ENCODE peak calls at places on chromosome 4, in six cellular contexts. V is stimulated activated CD4-positive, alpha-beta T cell treated with anti-CD3 and anti-CD28 coated beads, Interleukin-1b, Interleukin-23, amount 100 ng/mL, for 1 hour; O is Caki2; Y is left lung; T is HCT116; Z is NCI-H345. B is an unnamed sample.

GRCh38 chr4:167100120-167100519 is 134.2 kb downstream of the SPOCK3 start:
- DNase-seq in V (no peak), O (peak; percentile 37), Y (no peak), T (no peak), Z (peak; percentile 36), B (no peak)

GRCh38 chr4:180197471-180197870 is 2045.7 kb upstream of the TENM3 start:
- DNase-seq in V (no peak), O (no peak), Y (no peak), T (no peak), Z (no peak), B (no peak)

GRCh38 chr4:22500831-22501714 is 14.8 kb downstream of the ADGRA3 start:
- DNase-seq in V (no peak), O (peak; percentile 69), Y (no peak), T (peak; percentile 66), Z (no peak), B (no peak)

GRCh38 chr4:151169223-151169622 is 69.8 kb downstream of the RPS3A start:
- DNase-seq in V (no peak), O (no peak), Y (peak; percentile 64), T (no peak), Z (peak; percentile 23), B (peak; percentile 83)

GRCh38 chr4:111492501-111492900 is 652.8 kb upstream of the FAM241A start:
- DNase-seq in V (no peak), O (no peak), Y (no peak), T (no peak), Z (no peak), B (no peak)

GRCh38 chr4:51943221-51943620 is 76.9 kb downstream of the LRRC66 start:
- DNase-seq in V (no peak), O (no peak), Y (no peak), T (no peak), Z (no peak), B (no peak)

GRCh38 chr4:185811509-185812364 is at the start of gene SORBS2:
- DNase-seq in V (no peak), O (peak; percentile 76), Y (peak; percentile 47), T (no peak), Z (peak; percentile 85), B (no peak)

GRCh38 chr4:100100985-100101384 is 89.3 kb downstream of the DDIT4L start:
- DNase-seq in V (no peak), O (no peak), Y (no peak), T (no peak), Z (no peak), B (no peak)

GRCh38 chr4:52377563-52377962 is 281.5 kb downstream of the USP46 start:
- DNase-seq in V (no peak), O (no peak), Y (no peak), T (no peak), Z (no peak), B (no peak)

GRCh38 chr4:165005352-165005751 is 26.4 kb upstream of the TRIM60 start:
- DNase-seq in V (no peak), O (no peak), Y (no peak), T (no peak), Z (no peak), B (no peak)

GRCh38 chr4:12679217-12679616 is 804.9 kb downstream of the RAB28 start:
- DNase-seq in V (no peak), O (no peak), Y (no peak), T (peak; percentile 2), Z (no peak), B (no peak)

B was measured in uterus.